ENCODE peak calls at places on chromosome 22, in ten cellular contexts. N is A549; Q is brain microvascular endothelial cell; T is GM12865; A is fibroblast of the aortic adventitia; X is psoas muscle; W is upper lobe of right lung; Y is PC-3; R is CD8-positive, alpha-beta memory T cell; C is CD4-positive, CD25-positive, alpha-beta regulatory T cell. B is an unnamed sample.

GRCh38 chr22:37021041-37021440 is 1.5 kb downstream of the MPST start:
- DNase-seq in N (no peak), A (no peak), X (no peak), Q (no peak), T (no peak), W (no peak), C (no peak), Y (no peak), R (no peak), B (no peak)

GRCh38 chr22:49960967-49961600 is 512 bp downstream of the PIM3 start:
- DNase-seq in N (peak; percentile 36), Y (peak; percentile 47), X (peak; percentile 55), T (peak; percentile 75), A (no peak), Q (peak; percentile 11), R (no peak), C (no peak), W (peak; percentile 81), B (no peak)

GRCh38 chr22:27203276-27203660 is 545.9 kb downstream of the MIAT start:
- DNase-seq in R (no peak), W (no peak), X (no peak), Y (no peak), C (no peak), N (no peak), T (no peak), A (peak; percentile 54), Q (no peak), B (no peak)

GRCh38 chr22:33380789-33381530 is 322.8 kb upstream of the SYN3 start:
- DNase-seq in Y (peak; percentile 29), X (no peak), W (no peak), Q (peak; percentile 80), R (no peak), T (peak; percentile 34), C (no peak), A (peak; percentile 93), N (peak; percentile 76), B (peak; percentile 48)

GRCh38 chr22:28015676-28016601 is 96.9 kb upstream of the PITPNB start:
- DNase-seq in Y (no peak), X (peak; percentile 13), R (no peak), A (no peak), C (no peak), Q (no peak), T (no peak), W (peak; percentile 43), N (no peak), B (no peak)

GRCh38 chr22:25100972-25101371 is 98.7 kb upstream of the CRYBB3 start:
- DNase-seq in N (no peak), Q (no peak), R (no peak), T (no peak), C (no peak), A (peak; percentile 16), Y (no peak), X (no peak), W (no peak), B (no peak)

GRCh38 chr22:22785316-22786065 is 102.1 kb upstream of the IGLL5 start:
- DNase-seq in W (no peak), Y (no peak), A (no peak), T (no peak), X (no peak), R (no peak), C (no peak), Q (no peak), N (no peak), B (no peak)

GRCh38 chr22:25453557-25453956 is 110.9 kb upstream of the GRK3 start:
- DNase-seq in W (no peak), N (no peak), X (no peak), C (no peak), T (no peak), Y (no peak), Q (no peak), A (no peak), R (no peak), B (no peak)

GRCh38 chr22:37172266-37173245 is 15.5 kb downstream of the C1QTNF6 start:
- DNase-seq in Y (no peak), R (no peak), X (no peak), N (no peak), W (peak; percentile 42), A (no peak), Q (no peak), T (no peak), C (no peak), B (no peak)

GRCh38 chr22:50714631-50715179 is 23.3 kb upstream of the ACR start:
- DNase-seq in C (no peak), A (no peak), Y (no peak), X (no peak), W (no peak), Q (no peak), T (no peak), R (no peak), N (no peak), B (no peak)

GRCh38 chr22:25630446-25630845 is 66.0 kb downstream of the GRK3 start:
- DNase-seq in Y (no peak), N (no peak), R (no peak), T (no peak), W (no peak), X (no peak), A (peak; percentile 14), C (no peak), Q (no peak), B (no peak)

GRCh38 chr22:30947163-30947820 is 21.3 kb downstream of the MORC2 start:
- DNase-seq in Q (no peak), R (no peak), X (no peak), A (peak; percentile 11), C (no peak), N (no peak), Y (no peak), W (no peak), T (no peak), B (no peak)

GRCh38 chr22:50051930-50052329 is 6.2 kb downstream of the TTLL8 start:
- DNase-seq in W (no peak), A (no peak), R (no peak), Y (no peak), N (no peak), T (no peak), X (no peak), Q (no peak), C (no peak), B (no peak)

GRCh38 chr22:37208401-37209139 is 3.7 kb downstream of the SSTR3 start:
- DNase-seq in R (no peak), T (no peak), Q (no peak), N (no peak), C (no peak), W (peak; percentile 37), X (no peak), Y (no peak), A (no peak), B (no peak)

GRCh38 chr22:37043828-37044538 is 7.6 kb upstream of the KCTD17 start:
- DNase-seq in T (peak; percentile 80), C (peak; percentile 16), R (no peak), N (peak; percentile 82), A (peak; percentile 31), Q (no peak), Y (peak; percentile 66), X (peak; percentile 52), W (peak; percentile 90), B (no peak)

GRCh38 chr22:27991586-27992293 is 72.7 kb upstream of the PITPNB start:
- DNase-seq in Q (no peak), A (no peak), Y (no peak), X (no peak), T (peak; percentile 39), C (no peak), R (no peak), N (no peak), W (no peak), B (no peak)

GRCh38 chr22:23414727-23415489 is 165.2 kb downstream of the IGLL1 start:
- DNase-seq in W (peak; percentile 58), Y (no peak), N (no peak), T (no peak), X (no peak), A (no peak), R (no peak), C (no peak), Q (no peak), B (no peak)

GRCh38 chr22:43633631-43634030 is 178.5 kb downstream of the EFCAB6 start:
- DNase-seq in T (no peak), X (no peak), N (no peak), W (no peak), Q (no peak), Y (no peak), C (no peak), R (no peak), A (no peak), B (no peak)

GRCh38 chr22:26687439-26687838 is 30.1 kb downstream of the MIAT start:
- DNase-seq in R (no peak), Y (no peak), C (no peak), N (no peak), W (no peak), X (no peak), Q (no peak), A (no peak), T (no peak), B (no peak)

GRCh38 chr22:29311468-29312217 is 3.9 kb downstream of the RASL10A start:
- DNase-seq in Y (no peak), W (no peak), A (no peak), R (no peak), C (no peak), T (no peak), N (no peak), X (no peak), Q (no peak), B (no peak)
- H3K4me3 ChIP-seq in Y (no peak overlapping the region), W (no peak overlapping the region), A (peak overlapping the region; percentile 49), R (no peak overlapping the region), C (no peak overlapping the region), T (no peak overlapping the region), N (no peak overlapping the region), X (peak overlapping the region; percentile 48), Q (peak overlapping the region; percentile 22), B (no peak overlapping the region)

GRCh38 chr22:39661501-39661841 is 90.9 kb downstream of the CACNA1I start:
- DNase-seq in R (no peak), T (no peak), Y (no peak), Q (no peak), A (no peak), C (no peak), W (no peak), X (no peak), N (no peak), B (no peak)
- H3K4me3 ChIP-seq in R (peak overlapping the region; percentile 56), T (no peak overlapping the region), Y (no peak overlapping the region), Q (no peak overlapping the region), A (no peak overlapping the region), C (peak overlapping the region; percentile 32), W (no peak overlapping the region), X (no peak overlapping the region), N (no peak overlapping the region), B (no peak overlapping the region)

DNA sequence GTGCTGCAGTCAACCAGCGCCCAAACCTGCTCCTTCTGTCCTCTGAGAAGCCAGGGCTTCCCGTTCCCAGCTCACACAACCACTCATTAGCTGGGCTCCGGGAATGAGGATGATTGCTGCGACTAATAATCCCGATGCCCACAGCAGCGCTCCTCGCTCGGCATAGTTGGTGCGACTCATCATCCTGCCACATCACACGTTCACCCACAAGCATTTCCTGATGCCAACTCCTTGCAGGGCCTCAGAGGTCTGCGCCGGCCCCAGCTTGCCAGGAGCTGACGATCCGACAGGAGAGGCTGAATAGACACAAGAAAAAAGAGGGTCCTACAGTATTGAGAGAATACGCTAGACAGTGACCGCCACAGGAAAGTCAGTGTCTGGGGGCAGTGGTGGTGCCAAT is 10.6 kb upstream of the CSNK1E start:
- DNase-seq in Q (no peak), X (no peak), C (no peak), T (no peak), R (no peak), Y (peak; percentile 61), W (no peak), A (peak; percentile 25), N (no peak), B (no peak)
- H3K4me3 ChIP-seq in Q (peak overlapping the region; percentile 22), X (no peak overlapping the region), C (no peak overlapping the region), T (no peak overlapping the region), R (no peak overlapping the region), Y (no peak overlapping the region), W (no peak overlapping the region), A (no peak overlapping the region), N (no peak overlapping the region), B (no peak overlapping the region)

GRCh38 chr22:32058656-32059280 is 15.7 kb downstream of the SLC5A1 start:
- DNase-seq in W (no peak), T (no peak), X (no peak), A (peak; percentile 9), R (no peak), N (no peak), C (no peak), Q (peak; percentile 13), Y (no peak), B (no peak)
- H3K4me3 ChIP-seq in W (no peak overlapping the region), T (no peak overlapping the region), X (no peak overlapping the region), A (no peak overlapping the region), R (no peak overlapping the region), N (no peak overlapping the region), C (no peak overlapping the region), Q (no peak overlapping the region), Y (no peak overlapping the region), B (no peak overlapping the region)